ENCODE peak calls at places on chromosomes 13 and 19, in seven cellular contexts. C is left ventricle myocardium inferior, G is A549, R is thoracic aorta, A is breast epithelium, P is aorta, D is GM23248. T is an unnamed sample.

GRCh38 chr13:79392882-79393563 is 13.0 kb downstream of the RBM26 start:
- DNase-seq in C (no peak), G (no peak), A (no peak), R (no peak), D (peak; percentile 81), P (no peak), T (no peak)

GRCh38 chr19:54481326-54481930 is 8.3 kb upstream of the CDC42EP5 start:
- DNase-seq in A (no peak), C (no peak), P (no peak), D (peak; percentile 63), G (no peak), R (no peak), T (no peak)

GRCh38 chr13:46698910-46699460 is 98.0 kb downstream of the ESD start:
- DNase-seq in P (no peak), D (no peak), R (no peak), A (no peak), G (no peak), C (no peak), T (no peak)

GRCh38 chr19:28345811-28346210 is 867.1 kb downstream of the UQCRFS1 start:
- DNase-seq in C (no peak), R (no peak), P (no peak), G (no peak), D (peak; percentile 24), A (no peak), T (no peak)

GRCh38 chr19:58355215-58355796 is 2.0 kb upstream of the A1BG start:
- DNase-seq in D (no peak), G (no peak), P (no peak), C (no peak), A (no peak), R (no peak), T (no peak)

GRCh38 chr13:48278806-48279205 is 24.7 kb upstream of the RB1 start:
- DNase-seq in R (no peak), A (no peak), G (no peak), D (no peak), P (no peak), C (no peak), T (no peak)

GRCh38 chr13:41995946-41996345 is 35.0 kb upstream of the VWA8 start:
- DNase-seq in P (no peak), G (no peak), A (no peak), R (no peak), C (no peak), D (peak; percentile 64), T (no peak)

GRCh38 chr19:55688422-55689218 is 13.6 kb downstream of the EPN1 start:
- DNase-seq in D (no peak), P (peak; percentile 33), A (no peak), C (peak; percentile 14), G (no peak), R (no peak), T (peak; percentile 45)

GRCh38 chr13:21625366-21625765 is 21.4 kb upstream of the MICU2 start:
- DNase-seq in C (no peak), D (peak; percentile 63), R (no peak), G (peak; percentile 28), A (no peak), P (no peak), T (no peak)

GRCh38 chr13:41389580-41389979 is 67.8 kb upstream of the RGCC start:
- DNase-seq in P (no peak), A (no peak), G (no peak), D (no peak), C (no peak), R (no peak), T (no peak)

GRCh38 chr13:114145256-114145655 is 12.8 kb upstream of the RASA3 start:
- DNase-seq in A (no peak), G (no peak), D (no peak), P (no peak), R (no peak), C (no peak), T (no peak)
- H3K27ac ChIP-seq in A (no peak overlapping the region), G (no peak overlapping the region), D (no peak overlapping the region), P (no peak overlapping the region), R (no peak overlapping the region), C (no peak overlapping the region), T (no peak overlapping the region)

GRCh38 chr19:1275976-1276619 is 768 bp downstream of the FAM174C start:
- DNase-seq in P (no peak), G (no peak), D (no peak), R (no peak), C (no peak), A (no peak), T (no peak)

GRCh38 chr19:1277061-1277460 is 1.7 kb downstream of the FAM174C start:
- DNase-seq in G (no peak), P (no peak), D (no peak), R (no peak), C (no peak), A (no peak), T (no peak)

GRCh38 chr19:1278074-1278473 is 2.7 kb downstream of the FAM174C start:
- DNase-seq in A (no peak), P (no peak), D (no peak), G (no peak), C (no peak), R (no peak), T (no peak)

GRCh38 chr19:1275260-1275975 is at the start of gene FAM174C:
- DNase-seq in C (peak; percentile 95), A (peak; percentile 94), D (peak; percentile 99), R (no peak), G (peak; percentile 81), P (peak; percentile 97), T (peak; percentile 98)

GRCh38 chr19:1276620-1277007 is 1.3 kb downstream of the FAM174C start:
- DNase-seq in C (no peak), P (no peak), D (no peak), R (no peak), G (no peak), A (no peak), T (no peak)
- H3K4me3 ChIP-seq in C (peak overlapping the region; percentile 86), P (no peak overlapping the region), D (peak overlapping the region; percentile 76), R (peak overlapping the region; percentile 82), G (peak overlapping the region; percentile 80), A (peak overlapping the region; percentile 87), T (no peak overlapping the region)

DNA sequence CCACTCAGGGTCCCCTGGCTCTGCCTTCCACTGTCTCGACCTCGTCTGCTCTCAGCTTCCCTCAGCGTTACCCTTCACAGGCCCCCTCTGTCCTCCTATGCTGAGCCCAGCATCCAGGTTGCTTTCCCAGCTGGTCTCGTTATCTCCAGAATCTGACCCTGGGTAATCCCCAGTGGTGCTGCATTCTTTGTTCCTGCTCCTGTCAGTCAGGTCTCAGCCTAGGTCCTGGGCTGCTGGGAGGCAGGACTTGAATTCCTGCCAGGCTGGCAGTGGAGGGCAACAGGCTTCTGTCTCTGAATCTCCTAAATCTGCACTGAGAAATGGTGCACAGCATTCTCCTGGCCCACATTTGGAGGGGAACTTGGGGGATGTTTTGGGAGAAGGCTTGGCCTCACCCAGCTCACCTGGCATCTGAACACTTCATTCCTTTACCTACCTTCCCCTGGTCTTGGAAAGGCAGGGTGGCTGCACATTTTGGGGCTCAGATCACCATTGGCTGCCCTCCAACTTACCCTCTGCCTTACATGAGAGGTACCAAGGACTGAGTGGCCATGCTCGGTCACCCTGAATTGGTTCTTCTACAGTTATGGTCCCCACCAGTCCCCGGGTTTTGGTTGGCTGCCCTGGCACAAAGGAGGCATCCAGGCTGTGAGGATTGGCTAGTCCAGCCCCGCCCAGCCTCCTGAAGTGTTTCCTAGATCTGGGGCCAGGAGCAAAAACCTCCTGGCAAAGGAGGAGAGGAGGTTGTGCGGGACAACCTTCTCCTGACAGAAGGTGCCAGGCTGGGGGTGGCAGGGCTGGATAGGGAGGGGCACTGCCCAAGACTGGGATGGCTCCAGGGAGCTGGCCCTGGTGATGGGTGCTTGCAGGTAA is at the start of gene CYP4F8:
- DNase-seq in P (no peak), R (no peak), D (no peak), A (peak; percentile 13), G (no peak), C (no peak), T (no peak)
- H3K27ac ChIP-seq in P (no peak within 1 kb of the TSS), R (no peak within 1 kb of the TSS), D (no peak within 1 kb of the TSS), A (no peak within 1 kb of the TSS), G (no peak within 1 kb of the TSS), C (no peak within 1 kb of the TSS), T (no peak within 1 kb of the TSS)

DNA sequence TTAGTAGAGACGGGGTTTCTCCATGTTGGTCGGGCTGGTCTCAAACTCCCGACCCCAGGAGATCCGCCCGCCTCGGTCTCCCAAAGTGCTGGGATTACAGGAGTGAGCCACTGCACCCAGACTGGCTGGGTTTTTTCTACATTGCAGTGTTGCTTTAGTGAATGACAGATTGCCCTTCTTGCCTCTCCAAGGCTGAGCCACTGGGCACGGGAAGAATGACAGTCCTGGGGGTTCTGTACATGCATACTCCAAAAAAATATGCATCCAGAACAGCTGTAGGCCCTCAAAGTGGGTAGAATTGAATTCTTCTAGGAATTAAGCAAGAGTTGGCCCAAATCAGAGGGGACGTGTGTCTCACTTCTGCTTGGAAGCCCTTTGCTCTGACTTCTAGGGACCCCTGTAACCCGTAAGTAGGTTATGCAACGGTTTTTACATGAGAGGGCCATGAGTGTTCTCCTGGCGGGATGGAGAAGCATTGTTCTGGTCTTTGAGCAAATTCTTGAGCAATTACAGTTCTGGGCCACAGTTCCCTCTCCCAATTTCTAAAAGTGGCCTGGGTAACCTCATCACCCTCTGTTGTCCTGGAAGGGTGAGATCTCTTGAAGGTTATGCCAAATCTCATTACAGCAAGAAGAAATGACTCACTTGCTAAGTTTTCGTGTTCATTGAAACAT is 3.6 kb downstream of the ACTN4 start:
- DNase-seq in G (no peak), D (peak; percentile 94), R (no peak), C (no peak), A (no peak), P (no peak), T (peak; percentile 47)
- H3K4me3 ChIP-seq in G (peak overlapping the region; percentile 85), D (peak overlapping the region; percentile 99), R (peak overlapping the region; percentile 96), C (peak overlapping the region; percentile 94), A (peak overlapping the region; percentile 95), P (peak overlapping the region; percentile 100), T (peak overlapping the region; percentile 93)

GRCh38 chr19:1752757-1753728 is at the start of gene ONECUT3:
- DNase-seq in G (no peak), P (no peak), R (no peak), C (no peak), D (peak; percentile 35), A (no peak), T (no peak)
- H3K27ac ChIP-seq in G (no peak within 1 kb of the TSS), P (no peak within 1 kb of the TSS), R (no peak within 1 kb of the TSS), C (no peak within 1 kb of the TSS), D (no peak within 1 kb of the TSS), A (no peak within 1 kb of the TSS), T (no peak within 1 kb of the TSS)

T was measured in right cardiac atrium.